ENCODE peak calls at places on chromosomes 2 and 18, in six cellular contexts. C is right cardiac atrium; F is endothelial cell; E is fibroblast of lung; H is activated CD4-positive, alpha-beta T cell treated with anti-CD3 and anti-CD28 coated beads for 24 hours; V is stimulated activated CD8-positive, alpha-beta memory T cell treated with anti-CD3 and anti-CD28 coated beads, Interleukin-7, amount 100 ng/mL, for 1 hour. I is an unnamed sample.

GRCh38 chr2:106054880-106055655 is 139.0 kb downstream of the UXS1 start:
- DNase-seq in F (no peak), H (no peak), V (no peak), E (no peak), C (no peak), I (no peak)

GRCh38 chr2:179521944-179522343 is 257.3 kb upstream of the SESTD1 start:
- DNase-seq in E (no peak), F (no peak), H (no peak), V (no peak), C (no peak), I (no peak)

GRCh38 chr2:17540813-17541513 is 467 bp downstream of the VSNL1 start:
- DNase-seq in E (no peak), C (no peak), V (no peak), F (no peak), H (no peak), I (no peak)

GRCh38 chr2:72668647-72669046 is 157.2 kb downstream of the EXOC6B start:
- DNase-seq in E (no peak), H (no peak), C (no peak), F (no peak), V (no peak), I (no peak)

GRCh38 chr2:171404258-171404657 is 29.5 kb downstream of the METTL8 start:
- DNase-seq in C (no peak), E (no peak), H (no peak), F (no peak), V (no peak), I (no peak)

GRCh38 chr2:241842620-241843211 is 16.0 kb downstream of the PDCD1 start:
- DNase-seq in E (no peak), H (no peak), F (no peak), V (no peak), C (peak; percentile 72), I (no peak)

GRCh38 chr2:54628418-54628817 is 95.0 kb upstream of the EML6 start:
- DNase-seq in F (no peak), H (no peak), C (no peak), E (no peak), V (no peak), I (no peak)

GRCh38 chr18:2978208-2978607 is 34.7 kb downstream of the LPIN2 start:
- DNase-seq in E (no peak), F (no peak), C (no peak), H (no peak), V (no peak), I (no peak)

GRCh38 chr2:235721586-235721985 is 227.7 kb downstream of the AGAP1 start:
- DNase-seq in E (no peak), F (no peak), H (no peak), V (no peak), C (no peak), I (no peak)

GRCh38 chr2:120596990-120597594 is 138.6 kb upstream of the GLI2 start:
- DNase-seq in F (no peak), C (peak; percentile 78), V (no peak), H (no peak), E (peak; percentile 90), I (no peak)

GRCh38 chr2:237062585-237062984 is 23.1 kb upstream of the COPS8 start:
- DNase-seq in F (no peak), V (no peak), E (no peak), C (no peak), H (no peak), I (no peak)

GRCh38 chr2:190352668-190353536 is 9.5 kb downstream of the INPP1 start:
- DNase-seq in C (peak; percentile 35), V (no peak), H (no peak), F (no peak), E (no peak), I (no peak)

GRCh38 chr2:222360146-222360545 is 61.3 kb upstream of the PAX3 start:
- DNase-seq in F (no peak), H (no peak), V (no peak), E (no peak), C (no peak), I (no peak)

GRCh38 chr2:189002079-189002478 is 27.9 kb downstream of the COL3A1 start:
- DNase-seq in F (no peak), V (no peak), E (peak; percentile 52), H (no peak), C (no peak), I (no peak)

GRCh38 chr2:141534671-141535359 is 596.0 kb downstream of the LRP1B start:
- DNase-seq in H (no peak), V (no peak), E (no peak), C (no peak), F (no peak), I (no peak)

GRCh38 chr2:207252979-207253640 is 87.4 kb upstream of the KLF7 start:
- DNase-seq in E (no peak), H (no peak), V (no peak), C (no peak), F (no peak), I (no peak)

GRCh38 chr2:172878260-172878659 is 142.6 kb downstream of the RAPGEF4 start:
- DNase-seq in H (no peak), E (peak; percentile 44), C (no peak), V (no peak), F (no peak), I (no peak)

I was measured in NCI-H1048.